ENCODE peak calls at places on chromosomes 7 and 10, in six cellular contexts. C is left cardiac atrium, O is T-helper 17 cell, I is right cardiac atrium, Y is natural killer cell, K is sciatic nerve. S is an unnamed sample.
A peak's percentile ranks its signal among the peaks of the same experiment; 100 is the strongest.

GRCh38 chr7:81507231-81507630 is 262.6 kb downstream of the HGF start:
- ATAC-seq in C (peak; percentile 26), Y (no peak), I (no peak), K (no peak), O (no peak), S (no peak)

GRCh38 chr10:1050555-1050954 is 1.6 kb upstream of the IDI1 start:
- ATAC-seq in O (peak; percentile 6), I (no peak), K (no peak), C (no peak), Y (no peak), S (no peak)

GRCh38 chr7:97126483-97127171 is 9.1 kb downstream of the SDHAF3 start:
- ATAC-seq in K (no peak), I (no peak), O (no peak), C (no peak), Y (no peak), S (no peak)

GRCh38 chr10:121873236-121873635 is 54.6 kb downstream of the ATE1 start:
- ATAC-seq in O (no peak), I (no peak), Y (no peak), K (no peak), C (no peak), S (no peak)

GRCh38 chr7:44967571-44968446 is 11.0 kb downstream of the MYO1G start:
- ATAC-seq in O (no peak), I (peak; percentile 7), Y (no peak), K (peak; percentile 11), C (no peak), S (no peak)

GRCh38 chr10:111207525-111207924 is 130.7 kb downstream of the ADRA2A start:
- ATAC-seq in K (no peak), O (no peak), Y (no peak), I (no peak), C (no peak), S (no peak)

GRCh38 chr7:131629203-131629871 is 72.9 kb upstream of the PODXL start:
- ATAC-seq in Y (no peak), K (peak; percentile 53), O (no peak), C (peak; percentile 47), I (peak; percentile 12), S (peak; percentile 65)

GRCh38 chr10:89921422-89921821 is 220.0 kb downstream of the KIF20B start:
- ATAC-seq in Y (no peak), C (no peak), O (no peak), K (no peak), I (no peak), S (no peak)

GRCh38 chr7:70316745-70317144 is 718.5 kb downstream of the AUTS2 start:
- ATAC-seq in I (no peak), C (no peak), O (peak; percentile 75), K (no peak), Y (no peak), S (no peak)

GRCh38 chr7:141217938-141218337 is 144.1 kb downstream of the TMEM178B start:
- ATAC-seq in C (no peak), O (no peak), Y (no peak), I (no peak), K (no peak), S (no peak)

GRCh38 chr10:663844-664243 is 25.6 kb downstream of the DIP2C start:
- ATAC-seq in K (peak; percentile 52), I (no peak), O (no peak), Y (no peak), C (no peak), S (no peak)

GRCh38 chr10:64103750-64104149 is 582.5 kb downstream of the REEP3 start:
- ATAC-seq in K (no peak), C (no peak), I (no peak), Y (no peak), O (no peak), S (no peak)

GRCh38 chr10:91575044-91575610 is 57.7 kb downstream of the PPP1R3C start:
- ATAC-seq in I (peak; percentile 72), C (peak; percentile 78), O (no peak), K (peak; percentile 96), Y (no peak), S (no peak)

GRCh38 chr10:13104697-13105096 is 4.7 kb downstream of the OPTN start:
- ATAC-seq in Y (no peak), O (no peak), K (no peak), C (no peak), I (no peak), S (no peak)

GRCh38 chr7:66016131-66016461 is 34.1 kb upstream of the GUSB start:
- ATAC-seq in O (no peak), C (no peak), Y (no peak), K (no peak), I (no peak), S (no peak)

GRCh38 chr7:135930565-135931423 is 46.4 kb downstream of the MTPN start:
- ATAC-seq in C (peak; percentile 75), Y (no peak), K (no peak), I (peak; percentile 83), O (no peak), S (no peak)

GRCh38 chr7:2417981-2418481 is 14.6 kb downstream of the CHST12 start:
- ATAC-seq in O (peak; percentile 95), I (peak; percentile 68), C (peak; percentile 75), K (peak; percentile 55), Y (peak; percentile 85), S (no peak)

GRCh38 chr10:88207121-88207546 is 343.7 kb downstream of the PTEN start:
- ATAC-seq in O (no peak), C (no peak), K (no peak), I (no peak), Y (no peak), S (no peak)

GRCh38 chr7:104838537-104839299 is 175.3 kb upstream of the KMT2E start:
- ATAC-seq in O (no peak), Y (no peak), I (no peak), K (no peak), C (no peak), S (no peak)

GRCh38 chr7:73850781-73851207 is 8.5 kb upstream of the METTL27 start:
- ATAC-seq in I (peak; percentile 68), O (no peak), K (peak; percentile 91), C (peak; percentile 87), Y (no peak), S (peak; percentile 85)

GRCh38 chr10:123038782-123039631 is 30.2 kb downstream of the ACADSB start:
- ATAC-seq in K (no peak), O (no peak), C (no peak), Y (peak; percentile 40), I (no peak), S (no peak)

GRCh38 chr7:140639366-140640053 is 1.1 kb downstream of the DENND2A start:
- ATAC-seq in C (peak; percentile 49), K (peak; percentile 53), I (peak; percentile 32), Y (no peak), O (no peak), S (peak; percentile 17)

GRCh38 chr7:79548616-79549206 is 95.2 kb upstream of the MAGI2 start:
- ATAC-seq in K (no peak), C (no peak), Y (no peak), O (no peak), I (no peak), S (no peak)

GRCh38 chr10:57972783-57973182 is 294.9 kb downstream of the IPMK start:
- ATAC-seq in Y (no peak), O (no peak), C (no peak), K (no peak), I (no peak), S (no peak)

GRCh38 chr7:117435475-117436043 is 8.3 kb upstream of the ASZ1 start:
- ATAC-seq in C (no peak), I (no peak), O (no peak), Y (no peak), K (no peak), S (no peak)

GRCh38 chr7:6148724-6149360 is 117.7 kb downstream of the ANKRD61 start:
- ATAC-seq in I (no peak), O (no peak), Y (no peak), C (no peak), K (no peak), S (no peak)

GRCh38 chr10:18202600-18203150 is 62.5 kb downstream of the CACNB2 start:
- ATAC-seq in C (no peak), Y (no peak), K (no peak), O (no peak), I (no peak), S (no peak)

GRCh38 chr7:116439856-116440549 is 59.5 kb upstream of the CAV2 start:
- ATAC-seq in I (peak; percentile 88), Y (no peak), K (no peak), C (peak; percentile 87), O (no peak), S (no peak)

GRCh38 chr7:130896898-130897514 is 163.0 kb upstream of the KLF14 start:
- ATAC-seq in I (peak; percentile 69), Y (peak; percentile 89), C (peak; percentile 45), O (peak; percentile 70), K (peak; percentile 73), S (peak; percentile 42)

GRCh38 chr7:135164357-135165021 is 6.0 kb downstream of the CYREN start:
- ATAC-seq in O (no peak), I (no peak), C (peak; percentile 6), Y (no peak), K (peak; percentile 20), S (no peak)

S was measured in gastroesophageal sphincter.